ENCODE peak calls at places on chromosomes 13 and 19, in six cellular contexts. Z, Q, L, V, W and I are unnamed samples.

GRCh38 chr19:46426035-46426505 is 2.7 kb downstream of the PNMA8C start:
- DNase-seq in Z (no peak), Q (peak), L (no peak), V (no peak), W (no peak), I (no peak)

GRCh38 chr13:84446972-84447700 is 564.9 kb upstream of the SLITRK1 start:
- DNase-seq in Z (no peak), Q (no peak), L (no peak), V (no peak), W (no peak), I (no peak)

GRCh38 chr13:106318941-106319411 is 216.5 kb downstream of the EFNB2 start:
- DNase-seq in Z (no peak), Q (no peak), L (no peak), V (no peak), W (no peak), I (no peak)

GRCh38 chr19:11018179-11018578 is 57.3 kb downstream of the SMARCA4 start:
- DNase-seq in Z (no peak), Q (peak), L (no peak), V (no peak), W (no peak), I (no peak)

GRCh38 chr13:23658929-23659541 is 88.8 kb downstream of the TNFRSF19 start:
- DNase-seq in Z (no peak), Q (no peak), L (no peak), V (no peak), W (no peak), I (no peak)

GRCh38 chr19:3366104-3366760 is at the start of gene NFIC:
- DNase-seq in Z (peak), Q (peak), L (no peak), V (peak), W (no peak), I (peak)

GRCh38 chr19:18915639-18916038 is 3.5 kb downstream of the COPE start:
- DNase-seq in Z (peak), Q (peak), L (no peak), V (no peak), W (peak), I (no peak)

GRCh38 chr13:99859178-99860177 is 112.1 kb downstream of the ZIC5 start:
- DNase-seq in Z (no peak), Q (no peak), L (no peak), V (no peak), W (no peak), I (no peak)

GRCh38 chr13:101149735-101150380 is 266.4 kb downstream of the NALCN start:
- DNase-seq in Z (no peak), Q (no peak), L (no peak), V (no peak), W (no peak), I (no peak)

GRCh38 chr13:87680298-87680697 is 9.1 kb downstream of the SLITRK5 start:
- DNase-seq in Z (no peak), Q (no peak), L (no peak), V (no peak), W (no peak), I (no peak)

GRCh38 chr13:34107814-34108213 is 289.9 kb downstream of the RFC3 start:
- DNase-seq in Z (no peak), Q (no peak), L (no peak), V (no peak), W (no peak), I (no peak)

GRCh38 chr13:40986328-40986856 is 32.7 kb downstream of the ELF1 start:
- DNase-seq in Z (no peak), Q (no peak), L (no peak), V (no peak), W (no peak), I (no peak)

GRCh38 chr13:110012102-110012739 is 225.8 kb upstream of the IRS2 start:
- DNase-seq in Z (no peak), Q (no peak), L (no peak), V (no peak), W (no peak), I (no peak)

GRCh38 chr19:19662344-19662743 is 1.1 kb downstream of the ATP13A1 start:
- DNase-seq in Z (no peak), Q (no peak), L (no peak), V (no peak), W (no peak), I (no peak)

GRCh38 chr13:111972261-111972780 is 94.6 kb upstream of the SOX1 start:
- DNase-seq in Z (no peak), Q (no peak), L (no peak), V (no peak), W (no peak), I (no peak)

GRCh38 chr13:20127563-20128458 is 33.0 kb downstream of the GJA3 start:
- DNase-seq in Z (peak), Q (peak), L (no peak), V (peak), W (peak), I (peak)

GRCh38 chr19:48244289-48244688 is 11.4 kb downstream of the CARD8 start:
- DNase-seq in Z (no peak), Q (no peak), L (peak), V (peak), W (no peak), I (no peak)

GRCh38 chr19:8361921-8362793 is 1.8 kb upstream of the ANGPTL4 start:
- DNase-seq in Z (peak), Q (peak), L (no peak), V (no peak), W (no peak), I (peak)

GRCh38 chr13:113629814-113630213 is 28.2 kb downstream of the ATP4B start:
- DNase-seq in Z (no peak), Q (no peak), L (no peak), V (no peak), W (no peak), I (no peak)